ENCODE peak calls at places on chromosome 12, in five cellular contexts. One of them, this sample, is unnamed.

GRCh38 chr12:113135178-113136127 is at the start of gene RASAL1:
- DNase-seq in left ventricle myocardium inferior: no peak
- DNase-seq in Peyer's patch: peak
- DNase-seq in adrenal gland: peak
- DNase-seq in kidney: peak
- DNase-seq in this sample: peak

GRCh38 chr12:88206636-88207035 is 64.5 kb downstream of the TMTC3 start:
- DNase-seq in left ventricle myocardium inferior: no peak
- DNase-seq in Peyer's patch: no peak
- DNase-seq in adrenal gland: no peak
- DNase-seq in kidney: no peak
- DNase-seq in this sample: no peak

GRCh38 chr12:106240821-106241220 is 7.0 kb downstream of the CKAP4 start:
- DNase-seq in left ventricle myocardium inferior: no peak
- DNase-seq in Peyer's patch: no peak
- DNase-seq in adrenal gland: no peak
- DNase-seq in kidney: no peak
- DNase-seq in this sample: no peak

GRCh38 chr12:12975322-12976077 is 23.5 kb upstream of the GPRC5D start:
- DNase-seq in left ventricle myocardium inferior: no peak
- DNase-seq in Peyer's patch: no peak
- DNase-seq in adrenal gland: no peak
- DNase-seq in kidney: no peak
- DNase-seq in this sample: peak

GRCh38 chr12:119783787-119784186 is 93.3 kb downstream of the CIT start:
- DNase-seq in left ventricle myocardium inferior: no peak
- DNase-seq in Peyer's patch: no peak
- DNase-seq in adrenal gland: no peak
- DNase-seq in kidney: no peak
- DNase-seq in this sample: no peak

GRCh38 chr12:127987199-127987901 is 279.6 kb upstream of the TMEM132C start:
- DNase-seq in left ventricle myocardium inferior: no peak
- DNase-seq in Peyer's patch: no peak
- DNase-seq in adrenal gland: peak
- DNase-seq in kidney: no peak
- DNase-seq in this sample: no peak

GRCh38 chr12:57579677-57580465 is 11.1 kb upstream of the PIP4K2C start:
- DNase-seq in left ventricle myocardium inferior: no peak
- DNase-seq in Peyer's patch: no peak
- DNase-seq in adrenal gland: no peak
- DNase-seq in kidney: no peak
- DNase-seq in this sample: no peak

GRCh38 chr12:108152179-108152538 is 23.1 kb downstream of the WSCD2 start:
- DNase-seq in left ventricle myocardium inferior: no peak
- DNase-seq in Peyer's patch: no peak
- DNase-seq in adrenal gland: no peak
- DNase-seq in kidney: no peak
- DNase-seq in this sample: no peak

GRCh38 chr12:2668816-2669215 is 126.0 kb upstream of the FKBP4 start:
- DNase-seq in left ventricle myocardium inferior: no peak
- DNase-seq in Peyer's patch: no peak
- DNase-seq in adrenal gland: peak
- DNase-seq in kidney: peak
- DNase-seq in this sample: no peak

GRCh38 chr12:31533470-31533869 is 57.5 kb downstream of the DENND5B start:
- DNase-seq in left ventricle myocardium inferior: no peak
- DNase-seq in Peyer's patch: no peak
- DNase-seq in adrenal gland: no peak
- DNase-seq in kidney: no peak
- DNase-seq in this sample: no peak

GRCh38 chr12:50732591-50732990 is 31.3 kb upstream of the ATF1 start:
- DNase-seq in left ventricle myocardium inferior: no peak
- DNase-seq in Peyer's patch: no peak
- DNase-seq in adrenal gland: peak
- DNase-seq in kidney: no peak
- DNase-seq in this sample: no peak

GRCh38 chr12:122840580-122841513 is 5.6 kb downstream of the HIP1R start:
- DNase-seq in left ventricle myocardium inferior: no peak
- DNase-seq in Peyer's patch: peak
- DNase-seq in adrenal gland: peak
- DNase-seq in kidney: peak
- DNase-seq in this sample: no peak

GRCh38 chr12:72448089-72448488 is 175.9 kb downstream of the TRHDE start:
- DNase-seq in left ventricle myocardium inferior: no peak
- DNase-seq in Peyer's patch: no peak
- DNase-seq in adrenal gland: no peak
- DNase-seq in kidney: no peak
- DNase-seq in this sample: no peak
- TF ChIP-seq CTCF in left ventricle myocardium inferior: no peak
- TF ChIP-seq CTCF in Peyer's patch: no peak
- TF ChIP-seq CTCF in adrenal gland: no peak
- TF ChIP-seq CTCF in kidney: no peak
- TF ChIP-seq CTCF in this sample: no peak

GRCh38 chr12:114976361-114976760 is 292.4 kb upstream of the TBX3 start:
- DNase-seq in left ventricle myocardium inferior: no peak
- DNase-seq in Peyer's patch: no peak
- DNase-seq in adrenal gland: no peak
- DNase-seq in kidney: no peak
- DNase-seq in this sample: no peak

GRCh38 chr12:114976959-114977358 is 293.0 kb upstream of the TBX3 start:
- DNase-seq in left ventricle myocardium inferior: no peak
- DNase-seq in Peyer's patch: no peak
- DNase-seq in adrenal gland: no peak
- DNase-seq in kidney: no peak
- DNase-seq in this sample: no peak

GRCh38 chr12:114984641-114985041 is 300.7 kb upstream of the TBX3 start:
- DNase-seq in left ventricle myocardium inferior: no peak
- DNase-seq in Peyer's patch: no peak
- DNase-seq in adrenal gland: no peak
- DNase-seq in kidney: no peak
- DNase-seq in this sample: no peak

GRCh38 chr12:114982760-114983159 is 298.8 kb upstream of the TBX3 start:
- DNase-seq in left ventricle myocardium inferior: no peak
- DNase-seq in Peyer's patch: no peak
- DNase-seq in adrenal gland: no peak
- DNase-seq in kidney: no peak
- DNase-seq in this sample: no peak

GRCh38 chr12:114981036-114981435 is 297.1 kb upstream of the TBX3 start:
- DNase-seq in left ventricle myocardium inferior: no peak
- DNase-seq in Peyer's patch: no peak
- DNase-seq in adrenal gland: no peak
- DNase-seq in kidney: no peak
- DNase-seq in this sample: no peak
- H3K27ac ChIP-seq in left ventricle myocardium inferior: no peak
- H3K27ac ChIP-seq in Peyer's patch: no peak
- H3K27ac ChIP-seq in adrenal gland: no peak
- H3K27ac ChIP-seq in kidney: no peak
- H3K27ac ChIP-seq in this sample: no peak

DNA sequence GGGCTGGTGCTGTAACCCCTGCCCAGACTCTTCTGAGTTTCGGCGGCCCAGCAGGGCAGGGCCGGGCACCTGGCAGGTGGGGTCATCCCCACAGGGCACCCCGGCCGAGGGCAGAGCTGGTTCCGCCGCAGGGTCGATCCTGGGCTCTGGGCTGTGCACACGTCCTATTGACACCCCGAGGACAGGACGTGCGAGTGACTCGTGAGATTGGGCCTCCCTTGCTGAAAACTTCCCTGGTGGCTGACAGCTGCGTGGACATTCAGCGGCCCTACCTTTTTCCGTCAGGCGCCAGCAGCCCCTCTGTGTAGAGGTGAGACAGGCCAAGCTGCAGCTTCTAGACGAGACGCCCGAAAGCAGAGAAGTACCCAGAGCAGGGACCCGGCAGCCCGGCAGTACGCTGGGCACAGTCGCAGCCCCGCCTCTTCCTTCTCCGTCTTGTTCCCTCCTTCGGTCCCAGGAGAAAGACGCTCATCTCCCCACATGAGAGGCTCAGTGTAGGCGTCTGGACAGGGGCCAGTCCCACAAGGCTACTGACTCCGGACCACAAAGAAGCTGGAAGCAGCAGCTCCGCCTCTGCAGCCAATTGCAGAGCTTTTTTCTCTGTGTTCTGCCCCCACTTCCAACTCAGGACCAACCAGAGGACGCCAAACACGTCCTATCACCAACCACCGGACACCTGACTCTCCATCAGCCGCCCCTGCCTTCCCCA is at the start of gene LRCOL1:
- DNase-seq in left ventricle myocardium inferior: peak
- DNase-seq in Peyer's patch: peak
- DNase-seq in adrenal gland: peak
- DNase-seq in kidney: peak
- DNase-seq in this sample: peak
- H3K4me3 ChIP-seq in left ventricle myocardium inferior: peak
- H3K4me3 ChIP-seq in Peyer's patch: no peak
- H3K4me3 ChIP-seq in adrenal gland: no peak
- H3K4me3 ChIP-seq in kidney: peak
- H3K4me3 ChIP-seq in this sample: no peak

GRCh38 chr12:21248679-21249078 is 86.0 kb downstream of the SLCO1A2 start:
- DNase-seq in left ventricle myocardium inferior: no peak
- DNase-seq in Peyer's patch: no peak
- DNase-seq in adrenal gland: no peak
- DNase-seq in kidney: no peak
- DNase-seq in this sample: no peak
- TF ChIP-seq CTCF in left ventricle myocardium inferior: no peak
- TF ChIP-seq CTCF in Peyer's patch: no peak
- TF ChIP-seq CTCF in adrenal gland: no peak
- TF ChIP-seq CTCF in kidney: no peak
- TF ChIP-seq CTCF in this sample: no peak

DNA sequence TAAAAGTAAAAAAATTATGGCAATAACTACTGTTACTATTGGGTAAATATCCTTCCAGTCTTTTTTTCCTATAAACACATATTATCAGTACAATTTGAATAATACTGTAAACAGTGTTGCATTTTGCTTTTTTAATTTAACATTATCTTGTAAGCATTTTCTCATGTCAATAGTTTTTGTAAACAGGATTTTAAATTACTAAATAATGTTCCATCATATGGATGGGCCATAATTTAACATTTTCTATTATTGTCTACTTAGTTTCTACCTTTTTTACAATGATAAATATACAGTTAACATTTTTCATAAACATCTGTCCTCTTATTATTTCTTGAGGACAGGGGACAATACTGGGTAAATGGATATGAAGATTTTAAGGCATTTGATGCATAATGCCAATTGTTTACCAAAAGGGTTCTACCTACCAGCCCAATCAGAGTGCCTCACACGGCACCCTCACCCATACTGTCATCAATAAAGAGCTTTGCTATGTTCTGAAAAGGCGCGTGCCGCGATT is 759 bp upstream of the ACVR1B start:
- DNase-seq in left ventricle myocardium inferior: no peak
- DNase-seq in Peyer's patch: no peak
- DNase-seq in adrenal gland: no peak
- DNase-seq in kidney: no peak
- DNase-seq in this sample: no peak
- H3K27ac ChIP-seq in left ventricle myocardium inferior: peak
- H3K27ac ChIP-seq in Peyer's patch: peak
- H3K27ac ChIP-seq in adrenal gland: no peak
- H3K27ac ChIP-seq in kidney: no peak
- H3K27ac ChIP-seq in this sample: peak

DNA sequence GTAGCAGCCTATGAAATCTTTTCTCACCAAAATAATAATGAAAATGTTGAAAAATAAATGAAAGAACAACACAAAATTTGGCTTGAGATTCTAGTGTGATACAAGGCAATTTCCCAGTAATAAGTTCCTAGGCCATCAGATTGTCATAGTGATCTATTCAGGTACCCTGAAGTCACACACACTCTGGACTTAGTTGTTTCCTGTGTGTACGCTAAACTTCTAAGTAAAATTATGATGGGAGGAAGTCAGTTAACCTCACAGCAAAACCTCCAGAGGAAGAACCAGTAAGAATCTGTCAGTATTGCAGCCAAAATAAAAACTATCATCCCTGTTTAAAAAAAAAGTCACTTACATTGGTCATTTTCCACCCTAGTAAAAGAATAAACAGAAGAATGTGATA is 81.9 kb downstream of the DBX2 start:
- DNase-seq in left ventricle myocardium inferior: no peak
- DNase-seq in Peyer's patch: no peak
- DNase-seq in adrenal gland: no peak
- DNase-seq in kidney: no peak
- DNase-seq in this sample: no peak
- H3K4me3 ChIP-seq in left ventricle myocardium inferior: no peak
- H3K4me3 ChIP-seq in Peyer's patch: no peak
- H3K4me3 ChIP-seq in adrenal gland: no peak
- H3K4me3 ChIP-seq in kidney: no peak
- H3K4me3 ChIP-seq in this sample: no peak

GRCh38 chr12:97312570-97313135 is 150.0 kb upstream of the RMST start:
- DNase-seq in left ventricle myocardium inferior: no peak
- DNase-seq in Peyer's patch: no peak
- DNase-seq in adrenal gland: no peak
- DNase-seq in kidney: no peak
- DNase-seq in this sample: no peak
- TF ChIP-seq CTCF in left ventricle myocardium inferior: no peak
- TF ChIP-seq CTCF in Peyer's patch: no peak
- TF ChIP-seq CTCF in adrenal gland: no peak
- TF ChIP-seq CTCF in kidney: no peak
- TF ChIP-seq CTCF in this sample: no peak

DNA sequence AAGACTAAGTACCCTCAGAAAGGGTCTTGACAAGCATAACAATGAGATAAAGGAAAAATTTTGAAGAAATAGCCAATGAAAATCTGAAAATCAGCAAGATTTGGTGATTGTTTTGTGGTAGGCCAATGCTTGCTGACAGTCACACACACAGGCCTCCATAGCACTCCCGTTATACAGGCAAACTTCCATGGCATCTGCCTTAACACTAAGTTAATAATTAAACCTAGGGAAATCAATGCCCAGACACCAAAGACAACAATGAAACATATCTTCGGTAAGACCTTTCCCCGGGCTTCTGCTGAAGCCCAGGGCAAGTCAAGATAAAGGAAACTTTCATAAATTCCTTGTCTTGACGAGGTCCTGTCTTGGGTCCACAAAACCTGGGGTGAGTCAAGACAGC is 18.6 kb upstream of the RERGL start:
- DNase-seq in left ventricle myocardium inferior: no peak
- DNase-seq in Peyer's patch: no peak
- DNase-seq in adrenal gland: no peak
- DNase-seq in kidney: no peak
- DNase-seq in this sample: no peak
- H3K27ac ChIP-seq in left ventricle myocardium inferior: no peak
- H3K27ac ChIP-seq in Peyer's patch: no peak
- H3K27ac ChIP-seq in adrenal gland: no peak
- H3K27ac ChIP-seq in kidney: no peak
- H3K27ac ChIP-seq in this sample: no peak

This sample was measured in body of pancreas.